ENCODE peak calls at places on chromosomes 6 and 20, in six cellular contexts. One of them, this sample, is unnamed.
A peak's percentile ranks its signal among the peaks of the same experiment; 100 is the strongest.

GRCh38 chr6:71031912-71032311 is 75.1 kb upstream of the B3GAT2 start:
- DNase-seq in fibroblast of lung: peak; percentile 60
- DNase-seq in GM23338: no peak
- DNase-seq in endodermal cell: no peak
- DNase-seq in spleen: no peak
- DNase-seq in testis: no peak
- DNase-seq in this sample: no peak

GRCh38 chr6:45554596-45554995 is 176.9 kb upstream of the SUPT3H start:
- DNase-seq in fibroblast of lung: no peak
- DNase-seq in GM23338: no peak
- DNase-seq in endodermal cell: no peak
- DNase-seq in spleen: no peak
- DNase-seq in testis: no peak
- DNase-seq in this sample: no peak

GRCh38 chr6:31765910-31766794 is 3.7 kb downstream of the SAPCD1 start:
- DNase-seq in fibroblast of lung: no peak
- DNase-seq in GM23338: peak; percentile 81
- DNase-seq in endodermal cell: peak; percentile 82
- DNase-seq in spleen: peak; percentile 72
- DNase-seq in testis: no peak
- DNase-seq in this sample: peak; percentile 66

GRCh38 chr20:41287327-41287726 is 30.2 kb downstream of the ZHX3 start:
- DNase-seq in fibroblast of lung: peak; percentile 70
- DNase-seq in GM23338: no peak
- DNase-seq in endodermal cell: no peak
- DNase-seq in spleen: no peak
- DNase-seq in testis: no peak
- DNase-seq in this sample: no peak

GRCh38 chr6:144330017-144330416 is 44.9 kb downstream of the UTRN start:
- DNase-seq in fibroblast of lung: no peak
- DNase-seq in GM23338: no peak
- DNase-seq in endodermal cell: peak; percentile 53
- DNase-seq in spleen: no peak
- DNase-seq in testis: no peak
- DNase-seq in this sample: no peak

GRCh38 chr6:19410477-19410876 is 426.7 kb upstream of the ID4 start:
- DNase-seq in fibroblast of lung: peak; percentile 15
- DNase-seq in GM23338: no peak
- DNase-seq in endodermal cell: no peak
- DNase-seq in spleen: no peak
- DNase-seq in testis: peak; percentile 36
- DNase-seq in this sample: no peak

GRCh38 chr6:106976270-106976669 is 1.7 kb upstream of the CD24 start:
- DNase-seq in fibroblast of lung: no peak
- DNase-seq in GM23338: no peak
- DNase-seq in endodermal cell: no peak
- DNase-seq in spleen: no peak
- DNase-seq in testis: no peak
- DNase-seq in this sample: no peak

GRCh38 chr20:40768105-40768504 is 79.1 kb upstream of the MAFB start:
- DNase-seq in fibroblast of lung: no peak
- DNase-seq in GM23338: no peak
- DNase-seq in endodermal cell: peak; percentile 27
- DNase-seq in spleen: no peak
- DNase-seq in testis: no peak
- DNase-seq in this sample: no peak

GRCh38 chr20:20711413-20711812 is 1.0 kb downstream of the RALGAPA2 start:
- DNase-seq in fibroblast of lung: no peak
- DNase-seq in GM23338: peak; percentile 16
- DNase-seq in endodermal cell: peak; percentile 52
- DNase-seq in spleen: peak; percentile 77
- DNase-seq in testis: peak; percentile 24
- DNase-seq in this sample: no peak

GRCh38 chr20:35568645-35569044 is 26.8 kb downstream of the ERGIC3 start:
- DNase-seq in fibroblast of lung: no peak
- DNase-seq in GM23338: peak; percentile 84
- DNase-seq in endodermal cell: peak; percentile 82
- DNase-seq in spleen: peak; percentile 9
- DNase-seq in testis: no peak
- DNase-seq in this sample: no peak

GRCh38 chr6:158040051-158040803 is 58.6 kb downstream of the SYNJ2 start:
- DNase-seq in fibroblast of lung: peak; percentile 97
- DNase-seq in GM23338: no peak
- DNase-seq in endodermal cell: no peak
- DNase-seq in spleen: no peak
- DNase-seq in testis: no peak
- DNase-seq in this sample: peak; percentile 57

GRCh38 chr6:81791756-81792155 is 39.3 kb upstream of the TENT5A start:
- DNase-seq in fibroblast of lung: no peak
- DNase-seq in GM23338: no peak
- DNase-seq in endodermal cell: no peak
- DNase-seq in spleen: no peak
- DNase-seq in testis: no peak
- DNase-seq in this sample: no peak

GRCh38 chr6:82980086-82980485 is 85.6 kb downstream of the UBE3D start:
- DNase-seq in fibroblast of lung: peak; percentile 93
- DNase-seq in GM23338: no peak
- DNase-seq in endodermal cell: no peak
- DNase-seq in spleen: no peak
- DNase-seq in testis: no peak
- DNase-seq in this sample: no peak

GRCh38 chr6:139500977-139501376 is 126.5 kb upstream of the CITED2 start:
- DNase-seq in fibroblast of lung: no peak
- DNase-seq in GM23338: no peak
- DNase-seq in endodermal cell: no peak
- DNase-seq in spleen: no peak
- DNase-seq in testis: no peak
- DNase-seq in this sample: no peak

GRCh38 chr20:23640018-23640872 is 2.5 kb upstream of the CST3 start:
- DNase-seq in fibroblast of lung: no peak
- DNase-seq in GM23338: no peak
- DNase-seq in endodermal cell: no peak
- DNase-seq in spleen: no peak
- DNase-seq in testis: no peak
- DNase-seq in this sample: no peak

GRCh38 chr20:53202781-53203180 is 230.6 kb downstream of the TSHZ2 start:
- DNase-seq in fibroblast of lung: no peak
- DNase-seq in GM23338: no peak
- DNase-seq in endodermal cell: no peak
- DNase-seq in spleen: no peak
- DNase-seq in testis: no peak
- DNase-seq in this sample: no peak

GRCh38 chr20:51327251-51327841 is 215.2 kb downstream of the NFATC2 start:
- DNase-seq in fibroblast of lung: peak; percentile 79
- DNase-seq in GM23338: no peak
- DNase-seq in endodermal cell: no peak
- DNase-seq in spleen: peak; percentile 63
- DNase-seq in testis: no peak
- DNase-seq in this sample: no peak

GRCh38 chr6:124741341-124741740 is 220.9 kb upstream of the RNF217 start:
- DNase-seq in fibroblast of lung: no peak
- DNase-seq in GM23338: no peak
- DNase-seq in endodermal cell: no peak
- DNase-seq in spleen: no peak
- DNase-seq in testis: no peak
- DNase-seq in this sample: no peak

GRCh38 chr6:170344631-170345576 is 38.3 kb downstream of the FAM120B start:
- DNase-seq in fibroblast of lung: peak; percentile 46
- DNase-seq in GM23338: no peak
- DNase-seq in endodermal cell: peak; percentile 74
- DNase-seq in spleen: no peak
- DNase-seq in testis: no peak
- DNase-seq in this sample: peak; percentile 36

GRCh38 chr20:4181956-4182945 is 166.9 kb upstream of the RNF24 start:
- DNase-seq in fibroblast of lung: no peak
- DNase-seq in GM23338: no peak
- DNase-seq in endodermal cell: no peak
- DNase-seq in spleen: peak; percentile 61
- DNase-seq in testis: no peak
- DNase-seq in this sample: no peak

GRCh38 chr6:71246596-71246995 is 42.0 kb upstream of the OGFRL1 start:
- DNase-seq in fibroblast of lung: no peak
- DNase-seq in GM23338: no peak
- DNase-seq in endodermal cell: no peak
- DNase-seq in spleen: no peak
- DNase-seq in testis: no peak
- DNase-seq in this sample: no peak

GRCh38 chr6:167678102-167679101 is 148.3 kb upstream of the AFDN start:
- DNase-seq in fibroblast of lung: no peak
- DNase-seq in GM23338: peak; percentile 81
- DNase-seq in endodermal cell: peak; percentile 90
- DNase-seq in spleen: no peak
- DNase-seq in testis: peak; percentile 72
- DNase-seq in this sample: peak; percentile 34

GRCh38 chr20:34724172-34724571 is 20.0 kb downstream of the TP53INP2 start:
- DNase-seq in fibroblast of lung: no peak
- DNase-seq in GM23338: no peak
- DNase-seq in endodermal cell: no peak
- DNase-seq in spleen: no peak
- DNase-seq in testis: no peak
- DNase-seq in this sample: no peak

GRCh38 chr20:35237486-35237885 is 11.0 kb downstream of the MMP24 start:
- DNase-seq in fibroblast of lung: no peak
- DNase-seq in GM23338: no peak
- DNase-seq in endodermal cell: no peak
- DNase-seq in spleen: no peak
- DNase-seq in testis: no peak
- DNase-seq in this sample: no peak

GRCh38 chr6:148364056-148364844 is 21.6 kb downstream of the SASH1 start:
- DNase-seq in fibroblast of lung: peak; percentile 56
- DNase-seq in GM23338: no peak
- DNase-seq in endodermal cell: no peak
- DNase-seq in spleen: no peak
- DNase-seq in testis: no peak
- DNase-seq in this sample: no peak

GRCh38 chr20:19885981-19886665 is 128.1 kb downstream of the RIN2 start:
- DNase-seq in fibroblast of lung: peak; percentile 63
- DNase-seq in GM23338: peak; percentile 7
- DNase-seq in endodermal cell: peak; percentile 57
- DNase-seq in spleen: no peak
- DNase-seq in testis: no peak
- DNase-seq in this sample: no peak

GRCh38 chr6:33595001-33595846 is 15.1 kb upstream of the BAK1 start:
- DNase-seq in fibroblast of lung: peak; percentile 35
- DNase-seq in GM23338: no peak
- DNase-seq in endodermal cell: no peak
- DNase-seq in spleen: no peak
- DNase-seq in testis: no peak
- DNase-seq in this sample: no peak

GRCh38 chr6:39998126-39998525 is 63.9 kb upstream of the MOCS1 start:
- DNase-seq in fibroblast of lung: no peak
- DNase-seq in GM23338: no peak
- DNase-seq in endodermal cell: no peak
- DNase-seq in spleen: no peak
- DNase-seq in testis: no peak
- DNase-seq in this sample: no peak

GRCh38 chr20:59333928-59334327 is 33.5 kb downstream of the EDN3 start:
- DNase-seq in fibroblast of lung: no peak
- DNase-seq in GM23338: no peak
- DNase-seq in endodermal cell: no peak
- DNase-seq in spleen: no peak
- DNase-seq in testis: no peak
- DNase-seq in this sample: no peak

GRCh38 chr6:16948376-16948775 is 153.5 kb upstream of the STMND1 start:
- DNase-seq in fibroblast of lung: peak; percentile 86
- DNase-seq in GM23338: no peak
- DNase-seq in endodermal cell: no peak
- DNase-seq in spleen: no peak
- DNase-seq in testis: no peak
- DNase-seq in this sample: no peak

GRCh38 chr6:16950311-16950710 is 151.5 kb upstream of the STMND1 start:
- DNase-seq in fibroblast of lung: no peak
- DNase-seq in GM23338: no peak
- DNase-seq in endodermal cell: no peak
- DNase-seq in spleen: no peak
- DNase-seq in testis: no peak
- DNase-seq in this sample: no peak

GRCh38 chr6:16949696-16950095 is 152.2 kb upstream of the STMND1 start:
- DNase-seq in fibroblast of lung: peak; percentile 21
- DNase-seq in GM23338: no peak
- DNase-seq in endodermal cell: no peak
- DNase-seq in spleen: no peak
- DNase-seq in testis: no peak
- DNase-seq in this sample: no peak

GRCh38 chr6:16944601-16945000 is 157.2 kb upstream of the STMND1 start:
- DNase-seq in fibroblast of lung: no peak
- DNase-seq in GM23338: no peak
- DNase-seq in endodermal cell: no peak
- DNase-seq in spleen: no peak
- DNase-seq in testis: no peak
- DNase-seq in this sample: no peak

GRCh38 chr6:16947461-16948159 is 154.2 kb upstream of the STMND1 start:
- DNase-seq in fibroblast of lung: peak; percentile 100
- DNase-seq in GM23338: peak; percentile 52
- DNase-seq in endodermal cell: no peak
- DNase-seq in spleen: no peak
- DNase-seq in testis: no peak
- DNase-seq in this sample: no peak
- TF ChIP-seq CTCF in fibroblast of lung: no peak
- TF ChIP-seq CTCF in GM23338: no peak
- TF ChIP-seq CTCF in endodermal cell: no peak
- TF ChIP-seq CTCF in spleen: no peak
- TF ChIP-seq CTCF in testis: no peak
- TF ChIP-seq CTCF in this sample: no peak

DNA sequence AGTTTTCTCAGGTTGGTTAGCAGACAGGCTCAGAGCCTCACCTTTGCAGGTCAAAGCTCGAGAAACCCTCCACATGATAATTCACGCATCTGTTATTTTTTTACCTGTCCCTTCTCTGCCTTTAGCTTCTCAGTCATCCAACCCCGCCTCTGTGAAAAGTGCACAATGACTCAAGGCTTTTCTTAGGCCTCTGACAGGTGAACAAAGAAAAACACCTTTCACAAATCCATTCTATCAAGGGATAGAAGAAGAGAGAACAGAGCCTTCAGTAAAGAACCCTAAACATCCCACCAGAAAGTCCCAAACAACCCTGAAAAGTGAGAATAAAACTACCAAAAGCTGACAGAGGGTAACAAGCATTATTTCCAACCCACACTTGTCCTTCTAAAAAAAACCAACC is 178.2 kb downstream of the GJA10 start:
- DNase-seq in fibroblast of lung: no peak
- DNase-seq in GM23338: no peak
- DNase-seq in endodermal cell: no peak
- DNase-seq in spleen: no peak
- DNase-seq in testis: no peak
- DNase-seq in this sample: no peak
- H3K4me1 ChIP-seq in fibroblast of lung: peaks cover 2% of the 10 kb centered on the region
- H3K4me1 ChIP-seq in GM23338: peaks cover 8% of the 10 kb centered on the region
- H3K4me1 ChIP-seq in endodermal cell: no peaks in the 10 kb centered on the region
- H3K4me1 ChIP-seq in spleen: peaks cover 20% of the 10 kb centered on the region
- H3K4me1 ChIP-seq in testis: no peaks in the 10 kb centered on the region
- H3K4me1 ChIP-seq in this sample: no peaks in the 10 kb centered on the region

GRCh38 chr6:37123957-37124729 is 45.8 kb upstream of the PIM1 start:
- DNase-seq in fibroblast of lung: no peak
- DNase-seq in GM23338: peak; percentile 75
- DNase-seq in endodermal cell: no peak
- DNase-seq in spleen: no peak
- DNase-seq in testis: no peak
- DNase-seq in this sample: no peak
- TF ChIP-seq CTCF in fibroblast of lung: peak; percentile 2
- TF ChIP-seq CTCF in GM23338: no peak
- TF ChIP-seq CTCF in endodermal cell: peak; percentile 60
- TF ChIP-seq CTCF in spleen: no peak
- TF ChIP-seq CTCF in testis: no peak
- TF ChIP-seq CTCF in this sample: no peak

GRCh38 chr20:39619386-39619785 is 657.2 kb downstream of the DHX35 start:
- DNase-seq in fibroblast of lung: no peak
- DNase-seq in GM23338: peak; percentile 11
- DNase-seq in endodermal cell: no peak
- DNase-seq in spleen: no peak
- DNase-seq in testis: no peak
- DNase-seq in this sample: no peak
- H3K4me1 ChIP-seq in fibroblast of lung: no peaks in the 10 kb centered on the region
- H3K4me1 ChIP-seq in GM23338: no peaks in the 10 kb centered on the region
- H3K4me1 ChIP-seq in endodermal cell: no peaks in the 10 kb centered on the region
- H3K4me1 ChIP-seq in spleen: no peaks in the 10 kb centered on the region
- H3K4me1 ChIP-seq in testis: no peaks in the 10 kb centered on the region
- H3K4me1 ChIP-seq in this sample: peaks cover 6% of the 10 kb centered on the region